ENCODE peak calls at places on chromosomes 2 and 18, in four cellular contexts. M is keratinocyte, R is hepatocyte, T is heart right ventricle. K is an unnamed sample.

GRCh38 chr2:147549054-147549453 is 295.8 kb upstream of the ACVR2A start:
- DNase-seq in M (no peak), R (no peak), T (no peak), K (no peak)

GRCh38 chr2:70261501-70261900 is 3.6 kb downstream of the PCYOX1 start:
- DNase-seq in T (no peak), R (no peak), M (no peak), K (no peak)

GRCh38 chr2:239499989-239500914 is 99.4 kb upstream of the HDAC4 start:
- DNase-seq in M (no peak), R (no peak), T (no peak), K (no peak)

GRCh38 chr2:25309402-25309801 is 32.3 kb downstream of the DNMT3A start:
- DNase-seq in M (no peak), R (peak; percentile 58), T (no peak), K (peak; percentile 10)

GRCh38 chr2:99085400-99085799 is 56.1 kb upstream of the C2orf15 start:
- DNase-seq in T (no peak), M (no peak), R (no peak), K (no peak)

GRCh38 chr2:112141623-112142001 is 3.4 kb downstream of the FBLN7 start:
- DNase-seq in M (no peak), T (no peak), R (no peak), K (no peak)

GRCh38 chr2:145431181-145431951 is 911.4 kb upstream of the ZEB2 start:
- DNase-seq in R (peak; percentile 56), M (no peak), T (no peak), K (peak; percentile 42)

GRCh38 chr2:129728251-129728972 is 251.1 kb upstream of the RAB6C start:
- DNase-seq in R (no peak), M (no peak), T (no peak), K (peak; percentile 64)

GRCh38 chr2:163347982-163348842 is 387.6 kb downstream of the FIGN start:
- DNase-seq in M (no peak), T (peak; percentile 74), R (peak; percentile 91), K (peak; percentile 48)

GRCh38 chr2:199757466-199757865 is 93.5 kb downstream of the FTCDNL1 start:
- DNase-seq in M (no peak), T (peak; percentile 36), R (peak; percentile 45), K (no peak)

GRCh38 chr2:48587560-48587959 is 30.1 kb upstream of the GTF2A1L start:
- DNase-seq in R (no peak), T (no peak), M (no peak), K (no peak)

GRCh38 chr2:27808418-27808817 is 36.9 kb downstream of the MRPL33 start:
- DNase-seq in M (no peak), R (no peak), T (no peak), K (no peak)

GRCh38 chr2:69138793-69139510 is 126.0 kb downstream of the ANTXR1 start:
- DNase-seq in T (no peak), R (peak; percentile 27), M (peak; percentile 33), K (peak; percentile 91)

GRCh38 chr2:128687551-128687945 is 368.9 kb upstream of the HS6ST1 start:
- DNase-seq in T (no peak), R (no peak), M (no peak), K (no peak)

GRCh38 chr2:45808294-45808693 is 156.8 kb downstream of the PRKCE start:
- DNase-seq in R (no peak), M (no peak), T (no peak), K (no peak)

GRCh38 chr2:231934441-231935206 is 8.4 kb upstream of the NPPC start:
- DNase-seq in R (no peak), T (no peak), M (no peak), K (no peak)

GRCh38 chr2:150309681-150310080 is 177.8 kb downstream of the RND3 start:
- DNase-seq in T (no peak), M (no peak), R (peak; percentile 74), K (peak; percentile 55)

GRCh38 chr2:71510938-71511337 is 57.6 kb downstream of the DYSF start:
- DNase-seq in R (no peak), M (no peak), T (no peak), K (no peak)

GRCh38 chr2:10497797-10498251 is 49.7 kb upstream of the ODC1 start:
- DNase-seq in M (peak; percentile 89), R (peak; percentile 78), T (no peak), K (peak; percentile 88)

GRCh38 chr2:240647503-240648154 is 22.3 kb downstream of the GPR35 start:
- DNase-seq in R (no peak), M (no peak), T (no peak), K (no peak)

GRCh38 chr2:52597361-52597760 is 1170.2 kb upstream of the CHAC2 start:
- DNase-seq in T (no peak), M (no peak), R (no peak), K (peak; percentile 8)

GRCh38 chr2:159228006-159228655 is 58.4 kb downstream of the WDSUB1 start:
- DNase-seq in M (no peak), T (no peak), R (no peak), K (no peak)

GRCh38 chr2:236160366-236161081 is 7.7 kb downstream of the GBX2 start:
- DNase-seq in R (no peak), M (no peak), T (no peak), K (no peak)

GRCh38 chr2:131036696-131037397 is 56.4 kb downstream of the FAM168B start:
- DNase-seq in R (no peak), T (no peak), M (no peak), K (no peak)

GRCh38 chr18:79878741-79879358 is 72.6 kb downstream of the SLC66A2 start:
- DNase-seq in R (no peak), M (no peak), T (no peak), K (no peak)

GRCh38 chr18:49892148-49892924 is 79.0 kb upstream of the ACAA2 start:
- DNase-seq in M (no peak), T (no peak), R (no peak), K (peak; percentile 68)

GRCh38 chr2:104768694-104769093 is 85.2 kb upstream of the POU3F3 start:
- DNase-seq in R (no peak), M (no peak), T (no peak), K (no peak)

GRCh38 chr18:519019-519879 is 18.7 kb upstream of the COLEC12 start:
- DNase-seq in M (no peak), R (peak; percentile 30), T (peak; percentile 71), K (no peak)

GRCh38 chr18:23967321-23968089 is 47.0 kb upstream of the TTC39C start:
- DNase-seq in M (no peak), T (no peak), R (no peak), K (no peak)

GRCh38 chr2:110866036-110866435 is 133.7 kb downstream of the ACOXL start:
- DNase-seq in R (no peak), T (no peak), M (no peak), K (no peak)

GRCh38 chr2:156589381-156590079 is 153.4 kb downstream of the GPD2 start:
- DNase-seq in M (no peak), T (no peak), R (peak; percentile 61), K (peak; percentile 47)

GRCh38 chr2:189584662-189585061 is 4.1 kb upstream of the SLC40A1 start:
- DNase-seq in R (no peak), T (no peak), M (no peak), K (no peak)
- H3K27me3 ChIP-seq in R (no peaks in the 10 kb centered on the region), T (no peaks in the 10 kb centered on the region), M (peaks cover 29% of the 10 kb centered on the region), K (no peaks in the 10 kb centered on the region)

GRCh38 chr2:207133862-207134519 is 31.8 kb downstream of the KLF7 start:
- DNase-seq in M (peak; percentile 32), R (peak; percentile 47), T (peak; percentile 56), K (peak; percentile 81)
- H3K4me3 ChIP-seq in M (no peak overlapping the region), R (no peak overlapping the region), T (no peak overlapping the region), K (no peak overlapping the region)

GRCh38 chr2:142581491-142581890 is 296.0 kb upstream of the KYNU start:
- DNase-seq in T (no peak), R (no peak), M (no peak), K (no peak)

GRCh38 chr2:142580691-142581090 is 296.8 kb upstream of the KYNU start:
- DNase-seq in R (no peak), M (no peak), T (no peak), K (no peak)

GRCh38 chr2:142585785-142586184 is 291.7 kb upstream of the KYNU start:
- DNase-seq in M (no peak), T (no peak), R (no peak), K (no peak)

GRCh38 chr2:142586693-142587432 is 290.6 kb upstream of the KYNU start:
- DNase-seq in M (no peak), T (no peak), R (no peak), K (no peak)

GRCh38 chr2:142582317-142582716 is 295.1 kb upstream of the KYNU start:
- DNase-seq in M (no peak), T (no peak), R (no peak), K (no peak)
- TF ChIP-seq CTCF in M (no peak), T (no peak), R (no peak), K (no peak)

DNA sequence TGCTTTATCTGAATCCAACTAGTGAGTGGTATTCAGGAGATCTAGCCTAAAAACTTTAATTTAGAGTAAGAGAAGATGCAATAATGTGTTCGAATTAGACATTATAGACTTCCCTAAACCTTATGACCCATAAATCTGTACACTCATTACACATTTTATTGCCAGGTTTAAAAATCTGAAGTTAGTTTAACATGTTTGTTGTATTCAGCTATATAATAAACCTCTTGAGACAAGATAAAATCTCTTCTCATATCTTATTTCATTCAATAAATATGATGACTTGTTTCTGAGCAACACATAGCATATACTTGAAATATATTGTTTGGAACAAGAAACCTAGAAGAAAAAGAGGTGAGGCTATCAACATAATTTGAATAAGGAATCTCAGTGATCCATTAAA is 150.7 kb downstream of the CDH7 start:
- DNase-seq in R (no peak), M (no peak), T (no peak), K (no peak)
- H3K27me3 ChIP-seq in R (no peaks in the 10 kb centered on the region), M (no peaks in the 10 kb centered on the region), T (no peaks in the 10 kb centered on the region), K (no peaks in the 10 kb centered on the region)

DNA sequence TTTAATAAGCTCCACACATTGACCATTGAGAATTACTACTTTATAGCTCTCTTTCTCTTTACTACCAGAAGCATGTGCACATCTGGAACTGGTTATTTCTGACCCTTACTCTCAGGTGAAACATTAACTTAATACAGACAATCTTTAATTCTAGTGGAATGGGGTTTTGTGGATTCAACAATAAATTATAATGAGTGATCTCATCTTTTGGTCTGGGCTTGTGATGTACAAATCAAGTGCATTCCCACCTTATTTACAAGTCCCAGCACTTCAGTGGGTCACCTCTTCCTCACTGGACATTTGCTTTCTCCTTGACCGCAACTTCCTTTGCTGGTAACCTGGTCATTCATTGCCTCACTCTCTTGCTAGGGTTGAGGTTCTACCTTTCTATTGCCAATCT is 15.8 kb downstream of the ARHGAP15 start:
- DNase-seq in M (no peak), T (no peak), R (no peak), K (no peak)
- H3K4me3 ChIP-seq in M (no peak overlapping the region), T (no peak overlapping the region), R (no peak overlapping the region), K (no peak overlapping the region)

DNA sequence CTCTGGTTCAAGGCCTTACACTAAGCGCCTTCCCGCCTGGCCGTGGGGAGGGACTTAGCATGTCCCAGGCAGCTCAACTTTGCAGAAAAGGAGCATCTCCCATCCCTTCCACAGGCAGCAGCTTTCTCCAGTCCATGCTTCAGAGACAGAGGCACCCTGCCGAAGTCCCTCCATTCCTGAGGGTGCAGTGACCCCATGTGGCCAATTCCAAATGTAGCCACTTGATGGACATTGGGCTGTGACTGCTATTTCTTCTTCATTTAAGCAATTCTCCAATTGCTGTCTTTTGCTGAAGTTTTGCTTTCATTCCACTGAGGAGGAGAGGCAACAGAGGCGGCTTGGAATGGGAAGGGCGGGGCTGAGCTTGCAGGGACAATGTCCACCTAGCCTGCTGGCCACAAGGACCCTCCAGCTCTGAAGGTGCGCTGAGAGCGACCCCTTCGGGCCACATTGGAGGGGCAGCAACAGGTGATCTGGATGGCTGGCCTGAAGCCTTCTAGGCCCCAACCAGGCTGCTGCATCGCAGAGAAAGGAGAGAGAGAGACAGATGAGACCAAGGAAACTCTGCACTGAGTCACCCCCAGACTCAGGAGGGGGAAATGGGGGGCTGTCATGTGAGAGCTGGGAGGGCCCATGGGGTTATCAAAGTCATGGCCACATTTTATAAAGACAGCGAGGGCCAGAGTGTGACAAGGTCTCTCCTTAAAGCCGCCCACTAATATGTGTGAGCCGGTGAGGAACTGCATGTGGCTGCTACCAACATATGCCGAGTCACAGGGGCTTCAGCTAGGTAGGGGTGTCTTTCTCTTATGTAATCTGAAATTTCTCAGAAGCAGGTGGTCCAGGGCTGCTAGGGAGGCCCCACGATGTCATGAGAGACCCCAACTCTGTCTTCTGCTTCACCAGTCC is 61.3 kb downstream of the LONRF2 start:
- DNase-seq in R (peak; percentile 84), M (no peak), T (peak; percentile 61), K (peak; percentile 27)
- TF ChIP-seq CTCF in R (peak; percentile 82), M (peak; percentile 65), T (peak; percentile 56), K (peak; percentile 49)

K was measured in bronchial epithelial cell.